ENCODE peak calls at places on chromosomes 3 and 15, in ten cellular contexts. X is foreskin fibroblast; J is AG09309; E is activated CD8-positive, alpha-beta T cell treated with anti-CD3 and anti-CD28 coated beads for 36 hours; N is GM06990; S is choroid plexus epithelial cell; M is NB4; H is progenitor cell of endocrine pancreas; U is upper lobe of left lung; G is WTC11. F is an unnamed sample.

GRCh38 chr15:29910068-29910467 is 87.8 kb upstream of the TJP1 start:
- DNase-seq in H (no peak), N (no peak), X (no peak), U (no peak), J (no peak), S (peak; percentile 49), E (no peak), G (no peak), M (no peak), F (no peak)

GRCh38 chr3:60585918-60586317 is 665.3 kb downstream of the FHIT start:
- DNase-seq in X (no peak), U (no peak), J (no peak), S (no peak), E (no peak), M (no peak), H (no peak), G (no peak), N (no peak), F (no peak)

GRCh38 chr15:84658788-84659411 is 901 bp upstream of the NMB start:
- DNase-seq in E (no peak), M (no peak), U (no peak), X (no peak), G (no peak), N (no peak), H (no peak), S (no peak), J (no peak), F (no peak)

GRCh38 chr15:50907866-50908208 is 646 bp upstream of the AP4E1 start:
- DNase-seq in M (peak; percentile 72), N (no peak), X (peak; percentile 20), E (peak; percentile 72), S (peak; percentile 41), G (peak; percentile 38), H (peak; percentile 33), J (no peak), U (no peak), F (no peak)

GRCh38 chr3:98814799-98815450 is 51.8 kb downstream of the ST3GAL6 start:
- DNase-seq in U (no peak), N (no peak), E (no peak), X (peak; percentile 52), S (peak; percentile 85), J (no peak), H (no peak), M (no peak), G (no peak), F (no peak)

GRCh38 chr3:167872941-167873340 is 137.4 kb downstream of the SERPINI1 start:
- DNase-seq in U (no peak), J (no peak), G (no peak), H (no peak), N (no peak), M (no peak), S (peak; percentile 26), X (no peak), E (no peak), F (no peak)

GRCh38 chr15:59307164-59307535 is 65.5 kb downstream of the MYO1E start:
- DNase-seq in U (no peak), H (no peak), N (no peak), M (no peak), S (no peak), X (no peak), J (no peak), G (no peak), E (no peak), F (no peak)

GRCh38 chr15:77474310-77474986 is 53.8 kb downstream of the HMG20A start:
- DNase-seq in J (no peak), M (no peak), S (no peak), H (no peak), U (no peak), N (no peak), E (no peak), G (no peak), X (no peak), F (no peak)

GRCh38 chr3:195270350-195271115 is 426 bp downstream of the XXYLT1 start:
- DNase-seq in H (peak; percentile 70), S (peak; percentile 82), U (no peak), E (peak; percentile 76), X (peak; percentile 54), N (peak; percentile 89), J (no peak), M (peak; percentile 80), G (peak; percentile 74), F (no peak)
- TF ChIP-seq CTCF in H (peak; percentile 66), S (peak; percentile 55), U (peak; percentile 84), E (peak; percentile 21), X (peak; percentile 13), N (peak; percentile 41), J (peak; percentile 43), M (peak; percentile 22), G (no peak), F (peak; percentile 69)

GRCh38 chr3:41578798-41579197 is 379.5 kb downstream of the CTNNB1 start:
- DNase-seq in J (no peak), X (no peak), S (no peak), H (no peak), U (no peak), G (no peak), M (no peak), E (no peak), N (no peak), F (no peak)

GRCh38 chr3:41575754-41576153 is 376.4 kb downstream of the CTNNB1 start:
- DNase-seq in N (no peak), H (no peak), S (no peak), J (no peak), X (no peak), M (no peak), E (no peak), G (no peak), U (no peak), F (no peak)

GRCh38 chr3:41572092-41572491 is 372.8 kb downstream of the CTNNB1 start:
- DNase-seq in N (no peak), H (no peak), E (no peak), S (no peak), X (no peak), G (no peak), M (no peak), J (no peak), U (no peak), F (no peak)

GRCh38 chr3:41573591-41573990 is 374.3 kb downstream of the CTNNB1 start:
- DNase-seq in E (no peak), G (no peak), N (no peak), S (no peak), J (no peak), M (no peak), U (no peak), H (no peak), X (no peak), F (no peak)

DNA sequence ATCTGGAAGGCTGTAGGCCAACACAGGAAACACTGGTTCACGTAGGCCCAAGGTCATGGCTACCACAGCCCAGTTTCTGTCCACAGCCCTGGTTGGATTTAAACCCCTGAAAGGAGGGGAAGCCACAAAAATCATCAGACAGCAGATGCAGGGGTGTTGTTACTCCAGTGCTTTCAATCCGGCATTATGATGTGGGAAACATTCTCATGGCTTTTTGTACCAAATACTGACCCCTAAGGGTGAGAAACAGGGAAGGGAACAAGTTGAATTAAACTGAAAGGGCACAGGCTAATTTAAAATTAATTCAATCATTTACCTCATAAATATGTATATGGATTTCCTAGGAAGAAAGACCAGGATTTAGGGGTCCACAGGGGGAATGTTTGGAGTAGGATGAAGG is 375.6 kb downstream of the CTNNB1 start:
- DNase-seq in J (no peak), G (no peak), E (no peak), H (no peak), U (no peak), X (no peak), M (no peak), S (peak; percentile 37), N (no peak), F (no peak)
- TF ChIP-seq CTCF in J (no peak), G (no peak), E (no peak), H (no peak), U (no peak), X (no peak), M (no peak), S (peak; percentile 39), N (no peak), F (peak; percentile 43)

DNA sequence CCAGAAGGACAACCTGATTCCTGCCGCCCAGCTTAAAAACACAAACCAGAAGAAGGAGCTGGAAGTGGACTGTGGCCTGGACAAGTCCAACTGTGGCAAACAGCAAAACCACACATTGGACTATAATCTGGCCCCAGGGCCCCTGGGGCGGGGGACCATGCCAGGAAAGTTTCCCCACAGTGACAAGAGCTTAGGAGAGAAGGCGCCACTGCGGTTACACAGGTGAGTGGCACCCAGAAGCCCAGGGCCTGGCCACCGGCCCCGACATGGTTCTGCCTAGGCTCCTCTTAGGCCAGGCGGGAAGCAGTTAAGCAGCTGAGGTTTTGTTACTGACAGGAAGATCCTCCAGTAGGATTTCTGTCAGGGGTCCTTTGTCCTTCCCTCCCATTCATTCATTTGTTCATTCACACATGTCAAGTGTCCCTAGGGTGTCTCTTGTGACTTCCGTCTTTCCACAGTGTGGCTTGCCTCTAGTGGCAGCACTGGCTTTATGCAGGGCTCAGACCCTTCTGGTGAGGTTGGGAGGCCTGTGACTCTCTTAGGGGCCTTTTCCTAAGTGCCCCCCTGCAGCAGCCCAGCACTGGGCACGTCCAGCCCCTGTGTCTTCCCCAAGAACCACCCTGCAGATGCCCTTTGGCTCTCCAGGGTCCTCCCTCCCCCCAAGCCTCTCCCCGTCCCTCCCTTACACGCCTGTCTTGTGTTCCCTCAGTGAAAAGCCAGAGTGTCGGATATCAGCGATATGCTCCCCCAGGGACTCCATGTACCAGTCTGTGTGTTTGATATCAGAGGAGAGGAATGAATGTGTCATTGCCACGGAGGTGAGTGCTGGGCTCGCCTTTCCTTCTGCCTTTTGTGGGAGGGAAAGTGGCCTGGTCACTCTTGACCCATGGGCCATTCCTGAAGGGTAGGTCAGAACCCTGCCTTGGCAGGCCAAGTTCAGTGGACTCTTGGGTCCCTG is 7.8 kb downstream of the DLL4 start:
- DNase-seq in S (peak; percentile 73), J (no peak), H (no peak), U (no peak), X (peak; percentile 64), N (no peak), M (no peak), G (no peak), E (no peak), F (no peak)
- TF ChIP-seq CTCF in S (no peak), J (no peak), H (peak; percentile 26), U (no peak), X (no peak), N (peak; percentile 10), M (no peak), G (no peak), E (no peak), F (peak; percentile 48)

GRCh38 chr3:151169700-151170224 is 33.3 kb downstream of the GPR171 start:
- DNase-seq in S (no peak), H (no peak), M (peak; percentile 89), X (no peak), N (peak; percentile 48), E (peak; percentile 62), G (no peak), U (no peak), J (no peak), F (no peak)

GRCh38 chr3:151169262-151169661 is 33.8 kb downstream of the GPR171 start:
- DNase-seq in G (no peak), S (no peak), E (no peak), N (no peak), H (no peak), M (peak; percentile 85), U (no peak), X (no peak), J (no peak), F (no peak)

GRCh38 chr3:151165221-151165620 is 37.8 kb downstream of the GPR171 start:
- DNase-seq in U (no peak), M (no peak), G (no peak), X (no peak), E (no peak), S (no peak), J (no peak), N (no peak), H (no peak), F (no peak)

GRCh38 chr3:151168269-151169094 is 34.5 kb downstream of the GPR171 start:
- DNase-seq in H (peak; percentile 54), J (no peak), X (peak; percentile 43), N (no peak), E (peak; percentile 92), S (peak; percentile 76), G (peak; percentile 81), U (no peak), M (peak; percentile 76), F (no peak)

DNA sequence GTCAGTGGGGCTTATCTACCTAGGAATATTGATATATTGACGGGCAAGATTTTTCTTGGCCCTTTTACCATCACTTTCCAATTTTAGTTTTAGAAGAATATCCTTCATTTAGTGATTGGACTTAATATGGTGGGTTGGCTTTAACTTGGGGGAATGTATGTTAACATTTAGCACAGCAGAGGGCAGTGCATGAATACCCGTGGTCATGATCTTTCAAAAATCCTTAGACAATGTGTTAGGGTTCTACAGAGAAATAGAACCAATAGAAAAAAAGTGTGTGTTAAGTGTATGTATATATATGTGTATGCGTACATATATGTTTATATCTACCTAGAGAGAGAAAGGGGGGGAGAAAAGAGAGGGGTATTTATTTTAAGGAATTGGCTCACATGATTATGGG is 36.9 kb downstream of the GPR171 start:
- DNase-seq in G (no peak), X (no peak), M (peak; percentile 23), S (peak; percentile 34), E (no peak), H (no peak), N (no peak), U (no peak), J (no peak), F (no peak)
- TF ChIP-seq CTCF in G (no peak), X (peak; percentile 8), M (no peak), S (peak; percentile 28), E (peak; percentile 32), H (peak; percentile 10), N (no peak), U (no peak), J (peak; percentile 29), F (no peak)